ENCODE peak calls at places on chromosomes 7 and 10, in five cellular contexts. B, I, H, W and Q are unnamed samples.

GRCh38 chr7:75716992-75717626 is 21.6 kb downstream of the HIP1 start:
- DNase-seq in I (no peak), B (peak; percentile 92), H (no peak), W (no peak), Q (no peak)

GRCh38 chr10:79048639-79049550 is 19.9 kb upstream of the ZMIZ1 start:
- DNase-seq in H (peak; percentile 60), W (no peak), B (no peak), I (peak; percentile 14), Q (no peak)

GRCh38 chr7:88500146-88500545 is 193.5 kb upstream of the STEAP4 start:
- DNase-seq in I (no peak), W (no peak), B (peak; percentile 2), H (no peak), Q (no peak)

GRCh38 chr7:138000081-138000701 is 1.7 kb downstream of the CREB3L2 start:
- DNase-seq in B (peak; percentile 96), W (peak; percentile 33), H (no peak), I (peak; percentile 38), Q (peak; percentile 47)

GRCh38 chr7:92192326-92192725 is 13.4 kb upstream of the LRRD1 start:
- DNase-seq in I (no peak), W (no peak), B (no peak), H (no peak), Q (no peak)

GRCh38 chr10:28765641-28766040 is 88.3 kb downstream of the BAMBI start:
- DNase-seq in H (no peak), W (no peak), I (no peak), B (no peak), Q (no peak)

GRCh38 chr7:131653418-131654248 is 97.2 kb upstream of the PODXL start:
- DNase-seq in I (no peak), H (no peak), W (no peak), B (peak; percentile 37), Q (peak; percentile 28)

GRCh38 chr7:127478040-127478386 is 85.5 kb upstream of the ZNF800 start:
- DNase-seq in H (no peak), W (no peak), I (no peak), B (no peak), Q (no peak)

GRCh38 chr7:44306608-44307007 is 18.8 kb downstream of the CAMK2B start:
- DNase-seq in B (no peak), I (no peak), W (peak; percentile 7), H (no peak), Q (no peak)

GRCh38 chr10:69961168-69961863 is 91.3 kb upstream of the MACROH2A2 start:
- DNase-seq in I (peak; percentile 22), B (peak; percentile 19), H (no peak), W (peak; percentile 16), Q (no peak)

GRCh38 chr7:22430457-22430856 is 69.5 kb downstream of the STEAP1B start:
- DNase-seq in W (no peak), H (no peak), B (peak; percentile 77), I (no peak), Q (no peak)

GRCh38 chr7:135856356-135857144 is 107.9 kb upstream of the FAM180A start:
- DNase-seq in B (peak; percentile 99), W (no peak), I (no peak), H (no peak), Q (no peak)

GRCh38 chr7:114081606-114082425 is 163.0 kb upstream of the PPP1R3A start:
- DNase-seq in I (no peak), B (peak; percentile 57), H (no peak), W (no peak), Q (no peak)

GRCh38 chr7:140324714-140325113 is 73.6 kb downstream of the SLC37A3 start:
- DNase-seq in H (no peak), B (no peak), I (no peak), W (no peak), Q (no peak)
- H3K4me3 ChIP-seq in H (no peak overlapping the region), B (no peak overlapping the region), I (no peak overlapping the region), W (no peak overlapping the region), Q (no peak overlapping the region)

DNA sequence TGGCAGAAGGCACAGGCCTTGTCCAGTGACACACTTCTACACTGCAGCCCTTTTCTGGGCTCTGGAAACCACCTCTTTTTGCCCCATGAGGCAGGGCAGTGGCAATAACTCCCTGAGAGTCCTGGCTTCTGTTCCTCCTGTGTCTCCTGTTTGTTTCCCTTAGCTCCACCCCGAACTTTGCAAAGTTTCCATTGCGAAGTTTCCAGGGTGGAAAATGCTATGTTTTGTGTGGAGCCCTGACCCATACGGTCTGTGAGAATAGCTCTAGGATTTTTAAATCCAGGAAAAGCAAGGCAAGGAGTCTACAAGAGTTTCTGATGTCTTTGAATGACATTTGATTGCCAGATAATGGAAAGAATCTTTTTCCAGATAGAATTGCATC is 92.2 kb upstream of the AKR1E2 start:
- DNase-seq in I (no peak), W (no peak), B (no peak), H (no peak), Q (no peak)
- H3K9me3 ChIP-seq in I (no peaks in the 10 kb centered on the region), W (no peaks in the 10 kb centered on the region), B (no peaks in the 10 kb centered on the region), H (no peaks in the 10 kb centered on the region), Q (no peaks in the 10 kb centered on the region)

GRCh38 chr10:794382-794956 is 105.0 kb upstream of the DIP2C start:
- DNase-seq in W (no peak), B (no peak), H (no peak), I (no peak), Q (peak; percentile 31)
- TF ChIP-seq CTCF in W (no peak), B (peak; percentile 38), H (no peak), I (no peak), Q (peak; percentile 26)

GRCh38 chr7:18505870-18506460 is 10.4 kb downstream of the HDAC9 start:
- DNase-seq in I (no peak), W (no peak), H (no peak), B (peak; percentile 76), Q (no peak)
- H3K4me3 ChIP-seq in I (no peak overlapping the region), W (no peak overlapping the region), H (no peak overlapping the region), B (no peak overlapping the region), Q (peak overlapping the region; percentile 41)

GRCh38 chr10:1373287-1373686 is 317.1 kb downstream of the WDR37 start:
- DNase-seq in I (no peak), B (no peak), W (no peak), H (no peak), Q (no peak)

GRCh38 chr10:1374501-1374900 is 318.3 kb downstream of the WDR37 start:
- DNase-seq in B (no peak), W (no peak), I (no peak), H (no peak), Q (no peak)

GRCh38 chr10:1370298-1370697 is 314.1 kb downstream of the WDR37 start:
- DNase-seq in B (no peak), I (no peak), H (no peak), W (no peak), Q (no peak)

GRCh38 chr10:1369665-1370064 is 313.5 kb downstream of the WDR37 start:
- DNase-seq in B (no peak), I (no peak), W (peak; percentile 20), H (no peak), Q (no peak)

DNA sequence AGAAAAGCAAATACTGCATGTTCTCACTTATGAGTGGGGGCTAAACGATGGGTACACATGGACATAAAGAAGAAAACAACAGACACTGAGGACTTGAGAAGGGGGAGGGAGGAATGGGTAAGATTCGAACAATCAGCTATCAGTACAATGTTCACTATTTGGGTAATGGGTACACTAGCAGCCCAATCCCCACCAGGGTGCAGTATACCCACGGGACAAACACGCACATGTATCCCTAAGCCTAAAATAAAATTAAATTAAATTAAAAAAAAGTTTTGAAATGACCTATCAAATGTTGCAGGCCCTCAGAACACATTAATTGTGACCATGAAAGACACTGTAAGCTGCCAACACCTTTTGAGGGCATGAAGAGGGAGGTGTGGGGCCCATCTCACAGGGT is 316.0 kb downstream of the WDR37 start:
- DNase-seq in W (no peak), H (no peak), I (no peak), B (no peak), Q (no peak)
- H3K9me3 ChIP-seq in W (no peaks in the 10 kb centered on the region), H (no peaks in the 10 kb centered on the region), I (no peaks in the 10 kb centered on the region), B (peaks cover 1% of the 10 kb centered on the region), Q (no peaks in the 10 kb centered on the region)

DNA sequence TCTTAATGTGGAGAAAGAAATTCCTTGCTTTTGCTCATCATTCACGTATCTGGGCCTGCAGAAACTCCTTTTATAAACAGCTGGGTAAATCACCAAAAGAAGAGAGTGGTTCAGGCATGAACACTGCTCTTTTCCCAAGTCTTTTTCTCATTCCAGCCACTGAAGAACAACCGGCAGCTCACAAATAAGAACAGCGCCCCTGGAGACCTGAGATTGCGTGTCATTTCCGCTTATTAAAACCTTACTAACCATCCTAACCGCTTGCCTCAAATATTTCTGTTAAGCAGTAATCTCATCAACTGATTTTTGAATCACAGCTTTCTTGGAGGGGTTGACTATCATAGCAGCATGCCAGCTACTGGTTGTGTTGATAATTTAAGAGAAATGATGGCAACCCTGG is 213.0 kb upstream of the PLXNA4 start:
- DNase-seq in B (no peak), W (no peak), I (no peak), H (no peak), Q (no peak)
- TF ChIP-seq CTCF in B (no peak), W (no peak), I (no peak), H (no peak), Q (no peak)

GRCh38 chr10:22553452-22553995 is 160.9 kb downstream of the PIP4K2A start:
- DNase-seq in I (no peak), B (no peak), W (no peak), H (no peak), Q (no peak)

GRCh38 chr10:22557321-22557720 is 157.1 kb downstream of the PIP4K2A start:
- DNase-seq in B (no peak), I (no peak), H (no peak), W (no peak), Q (no peak)

GRCh38 chr10:22552888-22553378 is 161.4 kb downstream of the PIP4K2A start:
- DNase-seq in I (no peak), B (peak; percentile 23), W (no peak), H (no peak), Q (peak; percentile 83)

GRCh38 chr10:22554481-22555182 is 159.7 kb downstream of the PIP4K2A start:
- DNase-seq in H (no peak), B (peak; percentile 91), W (peak; percentile 76), I (peak; percentile 44), Q (peak; percentile 59)

DNA sequence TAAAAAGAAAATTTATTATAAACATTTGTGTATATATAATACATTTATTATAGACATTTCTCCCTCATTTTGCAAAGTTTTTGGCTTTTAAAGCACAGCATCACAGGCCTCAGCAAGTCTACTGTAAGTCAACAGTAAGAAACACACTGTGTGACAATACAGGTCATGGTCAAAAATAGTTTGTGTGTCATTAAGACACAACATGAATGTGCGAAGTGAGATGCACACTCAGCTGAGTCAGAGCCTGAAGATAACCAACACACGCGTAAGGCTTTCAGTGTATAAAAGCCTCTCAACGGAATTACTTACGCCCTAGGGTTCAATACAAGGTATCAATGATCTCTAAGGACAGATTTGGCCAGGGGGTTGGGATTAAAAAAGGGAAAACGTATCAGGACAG is 157.6 kb downstream of the PIP4K2A start:
- DNase-seq in H (no peak), I (no peak), B (no peak), W (no peak), Q (no peak)
- H3K4me3 ChIP-seq in H (no peak overlapping the region), I (no peak overlapping the region), B (no peak overlapping the region), W (no peak overlapping the region), Q (no peak overlapping the region)